ENCODE peak calls at places on chromosomes 13 and 19, in four cellular contexts. N is left ventricle myocardium inferior, W is astrocyte of the spinal cord, D is AG04450. R is an unnamed sample.

GRCh38 chr13:95471960-95472359 is 80.6 kb upstream of the CLDN10 start:
- DNase-seq in N (no peak), W (no peak), D (no peak), R (no peak)

GRCh38 chr19:42246143-42246868 is 3.9 kb upstream of the GSK3A start:
- DNase-seq in N (peak), W (peak), D (peak), R (no peak)

GRCh38 chr13:106151056-106151699 is 384.3 kb downstream of the EFNB2 start:
- DNase-seq in N (no peak), W (peak), D (peak), R (peak)

GRCh38 chr19:2040647-2041435 is 10.2 kb downstream of the MKNK2 start:
- DNase-seq in N (no peak), W (no peak), D (no peak), R (no peak)

GRCh38 chr13:51240178-51240577 is 18.0 kb downstream of the FAM124A start:
- DNase-seq in N (no peak), W (no peak), D (no peak), R (no peak)

GRCh38 chr19:23799321-23799720 is 40.6 kb upstream of the ZNF681 start:
- DNase-seq in N (no peak), W (no peak), D (no peak), R (no peak)

GRCh38 chr13:30496147-30496546 is 30.4 kb upstream of the HMGB1 start:
- DNase-seq in N (no peak), W (no peak), D (no peak), R (no peak)

GRCh38 chr19:19361075-19361594 is 40.5 kb downstream of the MAU2 start:
- DNase-seq in N (peak), W (peak), D (peak), R (no peak)

DNA sequence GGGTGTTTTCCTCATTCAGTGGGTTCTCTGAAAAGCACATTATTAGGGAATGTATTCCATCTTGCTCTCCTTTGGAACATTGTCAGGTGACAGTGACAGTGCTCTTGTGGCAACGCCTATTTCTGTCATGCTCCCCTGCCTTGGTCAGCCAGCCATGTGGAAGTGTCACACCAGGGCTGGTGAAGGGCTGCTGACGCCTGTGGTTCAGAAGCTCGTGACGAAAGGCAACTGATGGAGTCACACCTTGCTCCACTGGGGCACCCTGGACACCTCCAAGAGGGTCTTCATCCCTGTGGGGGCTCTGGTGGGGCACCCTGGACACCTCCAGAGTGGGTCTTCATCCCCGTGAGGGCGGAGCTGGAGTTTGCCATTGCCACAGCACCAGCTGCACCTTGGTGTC is 68.9 kb upstream of the GPR183 start:
- DNase-seq in N (no peak), W (no peak), D (no peak), R (no peak)
- H3K4me3 ChIP-seq in N (no peak), W (no peak), D (no peak), R (no peak)

GRCh38 chr13:27632648-27633047 is 11.0 kb downstream of the POLR1D start:
- DNase-seq in N (no peak), W (no peak), D (no peak), R (no peak)

GRCh38 chr13:27634231-27634630 is 12.5 kb downstream of the POLR1D start:
- DNase-seq in N (no peak), W (no peak), D (no peak), R (no peak)

GRCh38 chr13:27635256-27635655 is 13.6 kb downstream of the POLR1D start:
- DNase-seq in N (no peak), W (no peak), D (no peak), R (no peak)

GRCh38 chr13:27636624-27637288 is 15.1 kb downstream of the POLR1D start:
- DNase-seq in N (no peak), W (peak), D (no peak), R (no peak)

DNA sequence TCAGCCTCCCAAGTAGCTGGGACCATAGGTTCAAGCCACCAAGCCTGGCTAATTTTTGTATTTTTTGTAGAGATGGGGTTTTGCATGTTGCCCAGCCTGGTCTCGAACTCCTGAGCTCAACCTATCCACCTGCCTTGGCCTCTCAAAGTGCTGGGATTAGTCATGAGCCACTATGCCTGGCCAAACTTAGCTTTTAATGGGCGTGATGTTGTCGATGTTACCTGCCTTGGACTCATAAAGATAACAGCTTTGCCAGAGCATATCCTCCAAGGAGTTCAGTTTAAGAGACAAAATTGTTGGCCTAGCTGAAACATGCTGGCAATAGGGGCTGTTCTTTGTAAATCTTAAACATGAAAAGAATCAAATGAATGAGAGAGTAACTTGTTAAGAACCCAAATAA is 13.1 kb downstream of the POLR1D start:
- DNase-seq in N (no peak), W (no peak), D (no peak), R (no peak)
- TF ChIP-seq CTCF in N (no peak), W (no peak), D (no peak), R (no peak)

GRCh38 chr13:110639935-110640334 is 24.6 kb downstream of the NAXD start:
- DNase-seq in N (no peak), W (no peak), D (no peak), R (no peak)
- H3K4me3 ChIP-seq in N (no peak), W (no peak), D (no peak), R (no peak)

DNA sequence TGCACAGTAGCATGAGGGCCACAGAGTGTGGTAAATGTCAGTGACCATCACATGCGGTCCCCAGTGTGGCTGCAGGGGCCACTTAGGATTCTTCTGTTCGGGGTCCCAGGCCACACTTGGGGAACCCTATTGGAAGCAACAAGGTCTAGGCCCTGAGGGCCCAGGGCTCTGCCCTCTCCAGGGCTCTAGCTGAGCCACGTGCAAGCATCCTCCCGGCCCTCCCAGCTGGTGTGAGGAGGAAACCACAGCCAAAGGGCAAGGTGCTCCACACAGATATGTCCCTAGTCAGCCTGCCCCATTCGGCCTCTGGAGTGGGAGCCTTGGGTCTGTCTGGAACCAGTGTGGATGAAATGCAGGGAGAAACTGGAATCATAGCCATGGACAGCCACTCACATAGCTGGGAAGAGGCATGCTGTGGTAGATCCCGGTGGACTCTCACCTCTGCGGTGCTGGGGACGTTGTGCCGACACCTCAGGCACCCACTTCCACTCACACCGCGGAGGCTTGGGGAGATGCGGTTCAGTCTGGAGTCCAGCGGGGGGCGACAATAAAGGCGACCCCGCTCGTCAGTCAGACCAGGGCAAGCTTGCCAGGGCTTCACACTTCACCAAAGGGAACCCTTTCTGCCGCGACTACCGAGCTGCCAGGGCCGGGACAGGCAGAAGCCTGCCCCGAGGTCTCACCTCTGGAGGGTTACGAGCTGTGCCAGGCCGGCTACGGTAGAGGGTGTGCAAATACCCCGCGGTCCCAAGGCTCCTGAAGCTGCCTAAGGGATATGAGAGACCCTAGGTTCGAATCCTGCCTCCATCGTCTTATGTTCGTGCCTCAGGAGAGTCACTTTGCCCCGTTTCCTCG is 4.3 kb upstream of the ZNF497 start:
- DNase-seq in N (no peak), W (no peak), D (no peak), R (no peak)
- TF ChIP-seq CTCF in N (no peak), W (no peak), D (no peak), R (peak)

DNA sequence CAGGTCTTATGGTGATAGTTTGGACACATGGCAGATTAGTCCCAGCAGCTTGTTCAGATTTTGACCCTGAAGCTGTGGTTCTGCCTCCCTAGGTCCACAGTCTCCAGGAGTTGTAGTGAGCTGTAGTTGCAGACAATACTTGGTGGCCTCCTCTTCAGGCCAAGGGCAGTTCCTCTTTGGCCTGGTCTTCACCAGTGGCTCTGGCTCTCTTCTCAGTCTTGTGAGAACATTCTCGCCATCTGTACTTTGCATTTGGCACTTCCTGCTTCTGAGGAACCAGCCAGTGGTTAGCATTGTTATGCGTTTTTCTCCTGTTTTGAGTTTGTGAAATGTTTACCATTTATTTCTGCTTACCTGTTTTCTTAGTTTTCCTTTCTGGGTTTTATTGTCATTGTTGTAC is 40.7 kb downstream of the PCCA start:
- DNase-seq in N (no peak), W (no peak), D (no peak), R (no peak)
- H3K4me3 ChIP-seq in N (no peak), W (no peak), D (no peak), R (no peak)

GRCh38 chr19:40776364-40776763 is 1.0 kb downstream of the MIA start:
- DNase-seq in N (no peak), W (no peak), D (no peak), R (no peak)

GRCh38 chr19:40777795-40778044 is 327 bp upstream of the RAB4B start:
- DNase-seq in N (no peak), W (no peak), D (no peak), R (no peak)

GRCh38 chr19:40776966-40777794 is 867 bp upstream of the RAB4B start:
- DNase-seq in N (peak), W (peak), D (peak), R (peak)

GRCh38 chr19:40778865-40779284 is 828 bp downstream of the RAB4B start:
- DNase-seq in N (no peak), W (no peak), D (no peak), R (no peak)

DNA sequence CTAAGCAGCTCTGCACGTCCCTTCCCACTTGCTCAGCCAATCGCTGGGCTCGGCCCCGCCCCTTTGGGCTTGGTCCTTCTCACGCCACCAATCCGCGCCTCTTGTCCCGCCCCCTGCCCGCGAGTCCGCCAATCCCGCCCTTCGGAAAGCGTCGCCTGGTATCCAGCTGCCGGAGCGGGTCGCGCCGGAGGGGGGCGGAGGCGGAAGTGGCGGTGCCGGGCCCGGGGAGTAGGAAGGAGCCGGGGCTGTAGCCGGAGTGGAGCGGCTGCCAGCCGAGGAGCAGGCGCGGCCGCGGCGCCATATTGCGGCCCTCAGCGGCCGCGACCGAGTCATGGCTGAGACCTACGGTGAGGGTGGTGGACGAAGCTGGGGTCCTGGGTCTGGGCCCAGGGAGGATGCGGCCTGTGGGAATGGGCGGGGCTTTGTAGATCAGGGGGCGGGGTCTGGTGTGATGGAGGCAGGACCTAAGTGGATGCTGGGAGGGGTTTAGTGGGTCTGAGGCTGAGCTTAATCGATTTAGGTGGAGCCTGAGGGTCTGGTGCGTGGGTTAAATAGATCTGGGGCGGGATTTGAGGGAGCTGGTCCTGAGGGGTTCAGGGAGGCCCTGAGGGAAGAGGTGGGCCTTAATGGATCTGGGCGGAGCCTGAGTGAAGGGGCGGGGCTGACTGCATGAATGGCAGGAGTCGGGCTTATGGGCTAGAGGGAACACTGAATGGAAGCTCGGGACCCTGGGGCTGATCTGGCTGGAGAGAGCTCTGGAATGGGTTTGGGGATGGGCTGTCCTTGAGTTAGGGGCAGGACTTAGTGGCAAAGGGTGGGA is at the start of gene RAB4B:
- DNase-seq in N (peak), W (peak), D (peak), R (peak)
- TF ChIP-seq CTCF in N (no peak), W (no peak), D (no peak), R (no peak)

GRCh38 chr13:98199480-98199879 is 22.4 kb upstream of the RNF113B start:
- DNase-seq in N (no peak), W (no peak), D (no peak), R (no peak)
- H3K4me3 ChIP-seq in N (no peak), W (no peak), D (no peak), R (no peak)

GRCh38 chr13:25018729-25019115 is 77.2 kb upstream of the PABPC3 start:
- DNase-seq in N (no peak), W (no peak), D (no peak), R (no peak)
- TF ChIP-seq CTCF in N (no peak), W (no peak), D (no peak), R (no peak)

DNA sequence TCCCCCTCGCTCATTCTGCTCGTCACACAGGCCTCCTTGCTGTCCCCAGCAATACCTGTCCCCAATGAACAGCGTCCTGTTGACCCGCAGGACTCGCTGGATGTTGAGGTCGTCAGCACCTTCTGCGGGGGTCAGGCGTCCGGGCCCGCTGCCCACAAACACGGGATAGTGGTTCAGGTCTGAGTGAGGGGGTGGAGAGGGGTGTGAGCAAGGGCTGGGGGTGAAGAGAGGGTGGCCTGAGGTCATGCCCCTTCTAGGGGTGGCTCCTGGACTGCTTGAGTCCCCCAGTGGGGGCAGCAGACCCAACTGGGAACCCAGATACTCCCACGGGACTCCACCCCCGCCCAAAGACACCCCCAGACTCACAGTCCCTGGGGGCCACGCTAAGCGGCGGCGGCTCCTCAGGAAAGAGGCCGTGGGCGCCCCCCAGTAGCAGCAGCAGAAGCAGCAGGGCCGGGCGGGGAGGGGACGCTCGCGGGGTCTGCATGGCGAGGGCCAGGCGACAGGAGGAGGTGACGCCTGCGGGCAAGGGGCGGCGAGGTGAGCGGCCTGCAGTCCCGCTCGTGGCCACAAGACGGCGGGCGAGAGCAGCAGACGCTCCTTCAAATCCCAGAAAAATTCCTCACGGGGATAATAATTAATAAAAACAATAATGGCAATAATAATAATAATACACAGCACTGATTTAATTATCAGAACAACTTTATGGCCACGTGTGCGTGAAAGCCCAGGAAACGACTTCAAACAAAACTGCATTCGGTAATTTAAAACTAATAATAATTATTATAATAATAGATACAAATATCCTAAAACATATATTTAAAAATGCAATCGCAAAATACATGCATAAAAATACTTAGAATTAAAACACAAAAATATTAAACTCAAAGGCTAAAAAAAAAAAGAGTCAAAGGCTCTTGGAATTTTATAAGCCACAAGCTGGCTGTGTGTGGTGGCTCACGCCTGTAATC is 1.2 kb downstream of the SEMA6B start:
- DNase-seq in N (no peak), W (no peak), D (no peak), R (no peak)
- H3K4me3 ChIP-seq in N (peak), W (no peak), D (no peak), R (no peak)

R was measured in retinal pigment epithelial cell.